ENCODE peak calls at places on chromosome 22, in six cellular contexts. M is endothelial cell of umbilical vein, E is K562, Y is H1, H is GM12878, W is HCT116. A is an unnamed sample.

GRCh38 chr22:46108564-46109473 is 41.5 kb upstream of the PPARA start:
- DNase-seq in M (peak; percentile 20), E (peak; percentile 67), Y (no peak), H (no peak), W (no peak), A (no peak)

GRCh38 chr22:23831781-23832180 is 7.0 kb downstream of the DERL3 start:
- DNase-seq in M (no peak), E (no peak), Y (no peak), H (no peak), W (no peak), A (no peak)

GRCh38 chr22:37808294-37808657 is 542 bp downstream of the GCAT start:
- DNase-seq in M (no peak), E (no peak), Y (no peak), H (no peak), W (no peak), A (no peak)

GRCh38 chr22:25485626-25486545 is 78.6 kb upstream of the GRK3 start:
- DNase-seq in M (no peak), E (no peak), Y (no peak), H (peak; percentile 47), W (no peak), A (no peak)

GRCh38 chr22:22042009-22042408 is 59.4 kb upstream of the TOP3B start:
- DNase-seq in M (no peak), E (no peak), Y (no peak), H (peak; percentile 55), W (no peak), A (no peak)

GRCh38 chr22:48572951-48573350 is 1254.7 kb downstream of the BRD1 start:
- DNase-seq in M (no peak), E (no peak), Y (no peak), H (no peak), W (no peak), A (no peak)

GRCh38 chr22:40628354-40629042 is 8.0 kb downstream of the MRTFA start:
- DNase-seq in M (no peak), E (no peak), Y (no peak), H (peak; percentile 57), W (no peak), A (no peak)

GRCh38 chr22:40289991-40290459 is 56.3 kb upstream of the ADSL start:
- DNase-seq in M (no peak), E (no peak), Y (no peak), H (peak; percentile 26), W (no peak), A (no peak)

GRCh38 chr22:26708256-26709009 is 51.0 kb downstream of the MIAT start:
- DNase-seq in M (no peak), E (no peak), Y (no peak), H (peak; percentile 79), W (no peak), A (no peak)

GRCh38 chr22:25840162-25840561 is 98.2 kb downstream of the MYO18B start:
- DNase-seq in M (no peak), E (no peak), Y (peak; percentile 35), H (no peak), W (no peak), A (no peak)

GRCh38 chr22:46484861-46485595 is 52.4 kb downstream of the CELSR1 start:
- DNase-seq in M (no peak), E (no peak), Y (no peak), H (no peak), W (no peak), A (no peak)

GRCh38 chr22:25598609-25599008 is 34.1 kb downstream of the GRK3 start:
- DNase-seq in M (no peak), E (no peak), Y (no peak), H (no peak), W (no peak), A (no peak)

GRCh38 chr22:25200967-25201366 is 1.3 kb downstream of the CRYBB3 start:
- DNase-seq in M (no peak), E (no peak), Y (no peak), H (no peak), W (no peak), A (no peak)

GRCh38 chr22:30747493-30747892 is 52.8 kb downstream of the OSBP2 start:
- DNase-seq in M (no peak), E (peak; percentile 17), Y (no peak), H (no peak), W (no peak), A (no peak)

GRCh38 chr22:36510966-36511881 is 4.4 kb upstream of the FOXRED2 start:
- DNase-seq in M (peak; percentile 52), E (no peak), Y (peak; percentile 68), H (no peak), W (no peak), A (no peak)

GRCh38 chr22:38397189-38398097 is 57.6 kb downstream of the KCNJ4 start:
- DNase-seq in M (peak; percentile 21), E (no peak), Y (peak; percentile 85), H (no peak), W (no peak), A (no peak)

GRCh38 chr22:39825661-39826102 is 67.9 kb downstream of the ENTHD1 start:
- DNase-seq in M (no peak), E (no peak), Y (no peak), H (peak; percentile 66), W (no peak), A (no peak)

GRCh38 chr22:22593964-22594656 is 35.0 kb upstream of the PRAME start:
- DNase-seq in M (peak; percentile 64), E (peak; percentile 99), Y (peak; percentile 73), H (no peak), W (peak; percentile 48), A (no peak)

GRCh38 chr22:31901388-31902137 is 42.8 kb upstream of the YWHAH start:
- DNase-seq in M (peak; percentile 83), E (peak; percentile 51), Y (no peak), H (no peak), W (no peak), A (no peak)

GRCh38 chr22:46053563-46054090 is 76.7 kb upstream of the WNT7B start:
- DNase-seq in M (peak; percentile 64), E (peak; percentile 22), Y (no peak), H (no peak), W (no peak), A (no peak)

GRCh38 chr22:41305646-41306045 is 4.3 kb downstream of the ZC3H7B start:
- DNase-seq in M (peak; percentile 82), E (no peak), Y (no peak), H (no peak), W (no peak), A (no peak)

GRCh38 chr22:39229688-39230260 is 15.0 kb downstream of the PDGFB start:
- DNase-seq in M (no peak), E (no peak), Y (no peak), H (no peak), W (no peak), A (no peak)

GRCh38 chr22:41636467-41636866 is 15.4 kb downstream of the XRCC6 start:
- DNase-seq in M (no peak), E (no peak), Y (no peak), H (no peak), W (no peak), A (no peak)

GRCh38 chr22:43909708-43910107 is 13.9 kb upstream of the PNPLA3 start:
- DNase-seq in M (no peak), E (no peak), Y (no peak), H (no peak), W (no peak), A (no peak)

GRCh38 chr22:49671331-49672012 is 156.2 kb downstream of the BRD1 start:
- DNase-seq in M (no peak), E (no peak), Y (peak; percentile 48), H (no peak), W (no peak), A (no peak)
- TF ChIP-seq EZH2 in M (peak; percentile 59), E (no peak), Y (peak; percentile 66), H (no peak), W (no peak), A (no peak)

GRCh38 chr22:20236052-20236717 is 31.9 kb downstream of the RTN4R start:
- DNase-seq in M (no peak), E (no peak), Y (no peak), H (no peak), W (no peak), A (no peak)
- H3K9ac ChIP-seq in M (no peak overlapping the region), E (no peak overlapping the region), Y (no peak overlapping the region), H (no peak overlapping the region), W (no peak overlapping the region), A (no peak overlapping the region)

DNA sequence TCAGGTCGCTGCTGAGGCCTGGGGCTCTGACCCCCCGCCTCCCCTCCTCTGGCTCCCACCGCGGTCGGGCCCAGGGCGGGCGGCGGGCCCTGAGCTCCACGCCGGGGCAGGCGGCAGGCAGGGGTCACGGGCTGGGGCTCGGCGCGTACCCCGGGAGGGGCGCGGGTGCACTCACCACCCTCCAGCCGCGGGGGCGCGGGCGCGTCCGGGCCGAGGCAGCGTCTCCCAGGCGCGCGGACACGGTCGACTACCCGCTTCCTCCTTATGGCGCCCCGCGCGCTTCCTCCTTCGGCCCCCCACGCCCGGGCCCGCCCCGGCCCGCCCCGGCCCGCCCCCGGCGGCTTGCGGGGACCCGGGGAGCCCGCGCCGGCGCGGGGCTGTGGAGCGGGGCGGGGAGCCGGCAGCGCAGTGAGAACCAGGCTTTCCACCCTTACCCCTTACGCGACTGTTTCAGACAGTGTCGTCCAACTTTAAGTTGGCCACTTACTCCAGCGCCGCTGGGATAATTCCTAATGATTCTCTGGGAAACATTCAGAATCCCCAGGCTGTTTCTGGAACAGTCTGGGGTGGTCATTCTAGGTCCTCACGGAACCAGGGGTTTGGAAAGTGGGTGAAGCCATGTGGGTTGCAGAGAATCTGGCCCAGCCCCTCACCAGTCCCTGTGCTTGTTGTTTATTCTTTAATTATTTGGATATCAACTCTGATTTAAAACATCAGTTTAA is at the start of gene BID:
- DNase-seq in M (peak; percentile 22), E (peak; percentile 91), Y (no peak), H (no peak), W (no peak), A (no peak)
- TF ChIP-seq POLR2AphosphoS5 in M (no peak), E (no peak), Y (no peak), H (no peak), W (peak; percentile 45), A (no peak)

GRCh38 chr22:29480512-29481264 is 670 bp downstream of the NEFH start:
- DNase-seq in M (peak; percentile 41), E (peak; percentile 78), Y (peak; percentile 81), H (peak; percentile 11), W (no peak), A (no peak)
- TF ChIP-seq EZH2 in M (peak; percentile 97), E (no peak), Y (peak; percentile 65), H (no peak), W (no peak), A (peak; percentile 7)

DNA sequence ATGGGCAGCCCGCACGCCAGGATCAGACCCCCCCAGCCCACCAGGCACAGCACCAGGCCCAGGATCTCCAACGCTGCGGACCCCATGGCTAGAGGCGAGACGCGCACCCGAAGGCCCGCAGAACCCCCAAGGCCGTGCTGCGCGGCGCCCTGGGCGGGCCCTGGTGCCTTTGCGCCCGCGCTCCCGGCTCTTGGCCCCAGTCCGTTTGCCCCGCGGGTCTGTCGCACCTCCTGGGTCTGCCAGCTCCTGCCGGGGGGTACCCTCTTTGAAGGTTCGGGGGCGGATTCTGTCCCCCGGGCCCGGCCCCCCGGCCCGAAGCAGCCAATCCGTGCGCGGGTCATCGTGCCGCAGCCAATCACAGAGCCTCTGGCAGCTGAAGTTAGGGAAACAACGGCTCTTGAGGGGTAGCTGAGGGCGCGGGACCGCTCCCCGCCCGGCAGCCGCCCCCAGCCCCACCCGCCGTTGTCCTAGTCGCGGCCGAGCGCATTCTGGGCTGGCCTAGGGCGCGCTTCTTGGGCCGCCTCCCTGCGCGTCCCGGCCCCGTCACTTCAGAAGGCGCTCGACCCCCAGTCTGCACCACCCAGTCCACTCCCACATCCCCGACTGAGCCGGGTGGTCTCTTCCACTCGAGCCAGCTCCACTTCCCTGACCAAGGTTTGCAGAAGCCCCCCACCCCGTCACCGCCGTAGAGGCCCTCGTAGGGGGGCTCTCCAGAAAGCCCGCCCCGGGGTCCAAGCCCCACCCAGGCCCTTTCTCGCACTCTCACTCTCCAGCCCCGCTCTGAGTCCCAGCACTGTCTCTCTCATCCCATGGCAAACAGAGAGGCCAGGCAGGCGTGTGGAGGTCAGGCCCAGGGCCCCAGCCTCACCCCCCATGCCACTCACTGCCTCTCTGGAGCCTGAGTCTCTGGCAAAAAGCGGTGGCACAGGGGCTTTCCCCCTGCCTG is at the start of gene CLDN5:
- DNase-seq in M (peak; percentile 91), E (peak; percentile 56), Y (peak; percentile 89), H (no peak), W (no peak), A (no peak)
- H3K9ac ChIP-seq in M (peak within 1 kb of the TSS; percentile 48), E (no peak within 1 kb of the TSS), Y (no peak within 1 kb of the TSS), H (no peak within 1 kb of the TSS), W (no peak within 1 kb of the TSS), A (no peak within 1 kb of the TSS)